ENCODE peak calls at places on chromosomes 5 and 9, in six cellular contexts. S, Q, P, X, J and G are unnamed samples.

GRCh38 chr5:18517641-18518380 is 883.6 kb downstream of the TAF11L14 start:
- DNase-seq in J (no peak), P (no peak), S (no peak), Q (no peak), X (no peak), G (no peak)

GRCh38 chr9:75041041-75041440 is 12.9 kb upstream of the CARNMT1 start:
- DNase-seq in S (no peak), Q (no peak), J (no peak), X (no peak), P (no peak), G (no peak)

GRCh38 chr5:17019324-17019723 is 83.2 kb upstream of the MYO10 start:
- DNase-seq in S (no peak), P (no peak), Q (no peak), J (no peak), X (no peak), G (peak)

GRCh38 chr9:127311239-127311741 is 46.7 kb downstream of the GARNL3 start:
- DNase-seq in X (no peak), Q (no peak), J (no peak), P (peak), S (peak), G (peak)

GRCh38 chr5:176732736-176733585 is 77.4 kb upstream of the UNC5A start:
- DNase-seq in P (no peak), J (no peak), Q (no peak), X (no peak), S (no peak), G (no peak)

GRCh38 chr5:44774279-44774880 is 34.4 kb upstream of the MRPS30 start:
- DNase-seq in S (peak), X (no peak), Q (no peak), P (no peak), J (no peak), G (peak)

GRCh38 chr9:114033397-114034103 is 44.5 kb downstream of the AMBP start:
- DNase-seq in Q (peak), J (peak), P (peak), S (peak), X (no peak), G (peak)

GRCh38 chr5:88830567-88830966 is 52.4 kb downstream of the MEF2C start:
- DNase-seq in P (no peak), X (no peak), J (no peak), Q (no peak), S (no peak), G (no peak)

GRCh38 chr5:180281706-180282105 is 10.2 kb downstream of the MAPK9 start:
- DNase-seq in J (no peak), P (no peak), S (no peak), Q (no peak), X (no peak), G (no peak)

GRCh38 chr5:75051217-75051751 is 1.1 kb downstream of the GCNT4 start:
- DNase-seq in S (peak), X (peak), J (no peak), P (peak), Q (no peak), G (peak)

GRCh38 chr9:99012957-99013512 is 69.3 kb downstream of the COL15A1 start:
- DNase-seq in X (no peak), J (no peak), Q (no peak), P (no peak), S (peak), G (no peak)